ENCODE peak calls at places on chromosomes 5 and 9, in four cellular contexts. I, L, W and B are unnamed samples.

GRCh38 chr9:21770877-21771560 is 31.4 kb upstream of the MTAP start:
- DNase-seq in W (peak), I (no peak), L (no peak), B (no peak)

GRCh38 chr9:2630158-2630557 is 8.6 kb downstream of the VLDLR start:
- DNase-seq in L (no peak), W (no peak), I (no peak), B (no peak)

GRCh38 chr5:141373673-141374317 is at the start of gene PCDHGA6:
- DNase-seq in I (no peak), W (no peak), L (no peak), B (no peak)

GRCh38 chr5:110356687-110357086 is 369.8 kb downstream of the TMEM232 start:
- DNase-seq in L (no peak), I (no peak), W (no peak), B (no peak)

GRCh38 chr5:89584339-89584956 is 701.5 kb upstream of the MEF2C start:
- DNase-seq in I (no peak), W (peak), L (no peak), B (no peak)

GRCh38 chr9:16320338-16320902 is 550.0 kb downstream of the BNC2 start:
- DNase-seq in W (no peak), I (no peak), L (no peak), B (no peak)

GRCh38 chr5:76715734-76716455 is at the start of gene F2R:
- DNase-seq in L (peak), I (peak), W (no peak), B (peak)

GRCh38 chr5:159061186-159061796 is 38.4 kb downstream of the EBF1 start:
- DNase-seq in L (no peak), I (no peak), W (peak), B (no peak)

GRCh38 chr5:64869419-64869818 is 100.7 kb downstream of the CWC27 start:
- DNase-seq in I (no peak), W (peak), L (no peak), B (no peak)

GRCh38 chr9:8486095-8486494 is 686.5 kb upstream of the DMAC1 start:
- DNase-seq in W (no peak), L (peak), I (no peak), B (no peak)

GRCh38 chr5:81761270-81761669 is 10.4 kb upstream of the SSBP2 start:
- DNase-seq in L (no peak), W (no peak), I (no peak), B (no peak)

GRCh38 chr9:94112716-94113465 is 28.6 kb downstream of the PTPDC1 start:
- DNase-seq in I (no peak), L (no peak), W (no peak), B (no peak)

GRCh38 chr5:35857004-35857345 is 284 bp downstream of the IL7R start:
- DNase-seq in L (no peak), W (no peak), I (no peak), B (no peak)

GRCh38 chr9:121676916-121677315 is 25.5 kb downstream of the DAB2IP start:
- DNase-seq in L (no peak), W (no peak), I (no peak), B (no peak)

GRCh38 chr9:109213300-109214121 is 46.5 kb upstream of the FRRS1L start:
- DNase-seq in I (no peak), W (no peak), L (no peak), B (no peak)

GRCh38 chr9:36721846-36722588 is 149.3 kb downstream of the MELK start:
- DNase-seq in I (no peak), L (no peak), W (no peak), B (no peak)